ENCODE peak calls at places on chromosomes 4 and X, in eight cellular contexts. U is NCI-H187 treated with DMSO at 0.1 percent for 48 hours; D is HuH-7.5; H is NCI-H1417; M is AG10803; B is stimulated activated CD4-positive, alpha-beta T cell treated with anti-CD3 and anti-CD28 coated beads, Interleukin-4, amount 100 ng/mL, for 24 hours; C is left cardiac atrium; A is keratinocyte. G is an unnamed sample.

GRCh38 chr4:16938641-16939040 is 40.2 kb upstream of the LDB2 start:
- DNase-seq in U (no peak), D (no peak), H (no peak), M (no peak), B (no peak), C (no peak), A (no peak), G (no peak)

GRCh38 chr4:6673660-6674499 is 19.8 kb upstream of the S100P start:
- DNase-seq in U (peak), D (peak), H (peak), M (peak), B (peak), C (peak), A (peak), G (peak)

GRCh38 chr4:81527115-81527514 is 55.4 kb upstream of the RASGEF1B start:
- DNase-seq in U (no peak), D (no peak), H (no peak), M (no peak), B (no peak), C (peak), A (no peak), G (no peak)

GRCh38 chr4:73727685-73728084 is 12.7 kb upstream of the CXCL8 start:
- DNase-seq in U (no peak), D (no peak), H (no peak), M (no peak), B (no peak), C (no peak), A (no peak), G (no peak)

GRCh38 chr4:104394409-104394813 is 100.3 kb downstream of the CXXC4 start:
- DNase-seq in U (no peak), D (no peak), H (peak), M (no peak), B (no peak), C (no peak), A (no peak), G (no peak)

GRCh38 chr4:10403633-10404445 is 53.4 kb downstream of the ZNF518B start:
- DNase-seq in U (peak), D (peak), H (peak), M (peak), B (no peak), C (no peak), A (no peak), G (peak)

GRCh38 chrX:123731987-123732678 is 719 bp downstream of the THOC2 start:
- DNase-seq in U (no peak), D (peak), H (peak), M (no peak), B (peak), C (peak), A (no peak), G (peak)

GRCh38 chr4:2046031-2046961 is 12.8 kb upstream of the NAT8L start:
- DNase-seq in U (no peak), D (peak), H (no peak), M (no peak), B (no peak), C (no peak), A (no peak), G (no peak)

GRCh38 chr4:108543359-108543968 is 76.9 kb upstream of the RPL34 start:
- DNase-seq in U (no peak), D (no peak), H (no peak), M (no peak), B (no peak), C (no peak), A (no peak), G (no peak)

GRCh38 chr4:99856166-99856565 is 38.1 kb downstream of the LAMTOR3 start:
- DNase-seq in U (no peak), D (no peak), H (no peak), M (peak), B (peak), C (no peak), A (no peak), G (peak)

GRCh38 chr4:30757357-30757756 is 37.2 kb downstream of the PCDH7 start:
- DNase-seq in U (no peak), D (no peak), H (no peak), M (peak), B (no peak), C (no peak), A (peak), G (peak)

GRCh38 chrX:12463052-12463451 is 324.8 kb downstream of the FRMPD4 start:
- DNase-seq in U (no peak), D (no peak), H (no peak), M (no peak), B (no peak), C (no peak), A (no peak), G (no peak)

GRCh38 chrX:133776072-133776471 is 209.3 kb downstream of the GPC3 start:
- DNase-seq in U (no peak), D (peak), H (no peak), M (no peak), B (peak), C (peak), A (no peak), G (no peak)

G was measured in fibroblast of villous mesenchyme.